ENCODE peak calls at places on chromosomes 5 and 9, in five cellular contexts. K, J, F, E and R are unnamed samples.
A peak's percentile ranks its signal among the peaks of the same experiment; 100 is the strongest.

GRCh38 chr5:153147891-153148623 is 342.4 kb upstream of the GRIA1 start:
- DNase-seq in K (peak; percentile 14), J (no peak), F (peak; percentile 20), E (no peak), R (peak; percentile 9)

GRCh38 chr9:88396836-88397577 is 8.8 kb downstream of the SPIN1 start:
- DNase-seq in K (no peak), J (no peak), F (no peak), E (no peak), R (no peak)

GRCh38 chr5:178182158-178182876 is 4.9 kb downstream of the GMCL2 start:
- DNase-seq in K (peak; percentile 44), J (no peak), F (no peak), E (no peak), R (no peak)

GRCh38 chr5:59745422-59745863 is 148.1 kb downstream of the PDE4D start:
- DNase-seq in K (no peak), J (no peak), F (peak; percentile 91), E (no peak), R (no peak)

GRCh38 chr5:1325191-1325741 is 19.6 kb downstream of the CLPTM1L start:
- DNase-seq in K (no peak), J (peak; percentile 26), F (no peak), E (no peak), R (no peak)

GRCh38 chr5:169647566-169647965 is 10.5 kb downstream of the DOCK2 start:
- DNase-seq in K (no peak), J (no peak), F (no peak), E (no peak), R (no peak)

GRCh38 chr5:65047225-65047624 is 278.5 kb downstream of the CWC27 start:
- DNase-seq in K (no peak), J (no peak), F (no peak), E (no peak), R (no peak)

GRCh38 chr5:757931-758697 is 26.4 kb downstream of the ZDHHC11B start:
- DNase-seq in K (peak; percentile 69), J (peak; percentile 58), F (no peak), E (peak; percentile 67), R (peak; percentile 11)

GRCh38 chr9:116073826-116074225 is 79.8 kb upstream of the PAPPA start:
- DNase-seq in K (no peak), J (peak; percentile 39), F (peak; percentile 16), E (no peak), R (no peak)

GRCh38 chr5:164504141-164504772 is 998.8 kb downstream of the MAT2B start:
- DNase-seq in K (peak; percentile 55), J (no peak), F (peak; percentile 30), E (peak; percentile 50), R (peak; percentile 24)

GRCh38 chr5:142674438-142675210 is 11.3 kb downstream of the FGF1 start:
- DNase-seq in K (no peak), J (no peak), F (peak; percentile 77), E (no peak), R (no peak)

GRCh38 chr9:88215181-88216131 is 77.2 kb upstream of the SPATA31C2 start:
- DNase-seq in K (no peak), J (no peak), F (no peak), E (no peak), R (no peak)

GRCh38 chr5:125384071-125384470 is 637.6 kb upstream of the ZNF608 start:
- DNase-seq in K (no peak), J (no peak), F (no peak), E (no peak), R (no peak)

GRCh38 chr9:129697956-129698757 is 32.7 kb downstream of the PRRX2 start:
- DNase-seq in K (no peak), J (no peak), F (no peak), E (no peak), R (no peak)

DNA sequence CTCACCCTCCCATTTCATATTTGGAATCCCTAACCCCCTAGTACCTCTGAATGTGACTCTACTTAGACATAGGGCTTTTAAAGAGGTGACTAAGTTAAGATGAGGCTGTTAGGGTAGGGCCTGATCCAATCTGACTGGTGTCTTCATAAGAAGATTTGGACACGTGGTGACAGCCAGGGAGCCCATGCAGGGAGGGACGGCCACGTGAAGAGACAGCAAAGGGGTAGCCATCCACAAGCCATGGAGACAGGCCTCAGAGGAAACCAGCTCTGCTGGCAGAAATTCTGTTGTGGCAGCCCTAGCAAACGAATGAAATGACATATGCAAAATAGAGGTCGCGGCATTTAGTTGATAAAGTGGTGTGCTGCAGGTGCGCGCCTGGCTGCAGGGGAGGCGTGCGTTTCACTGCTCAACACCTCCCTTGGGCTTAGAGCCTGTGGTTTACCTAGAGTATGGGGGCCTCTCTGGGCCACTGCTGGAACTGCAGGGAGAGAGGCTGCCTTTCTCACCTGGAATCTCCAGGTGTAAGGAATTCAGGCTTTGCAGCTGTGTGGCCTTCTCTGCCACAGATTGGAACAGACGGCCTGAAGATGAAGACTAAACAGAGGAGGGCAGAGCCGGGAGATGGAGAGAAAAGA is 7.1 kb upstream of the AFAP1L1 start:
- DNase-seq in K (peak; percentile 38), J (no peak), F (no peak), E (no peak), R (peak; percentile 54)
- TF ChIP-seq CTCF in K (peak; percentile 58), J (peak; percentile 31), F (peak; percentile 69), E (peak; percentile 69), R (peak; percentile 83)

DNA sequence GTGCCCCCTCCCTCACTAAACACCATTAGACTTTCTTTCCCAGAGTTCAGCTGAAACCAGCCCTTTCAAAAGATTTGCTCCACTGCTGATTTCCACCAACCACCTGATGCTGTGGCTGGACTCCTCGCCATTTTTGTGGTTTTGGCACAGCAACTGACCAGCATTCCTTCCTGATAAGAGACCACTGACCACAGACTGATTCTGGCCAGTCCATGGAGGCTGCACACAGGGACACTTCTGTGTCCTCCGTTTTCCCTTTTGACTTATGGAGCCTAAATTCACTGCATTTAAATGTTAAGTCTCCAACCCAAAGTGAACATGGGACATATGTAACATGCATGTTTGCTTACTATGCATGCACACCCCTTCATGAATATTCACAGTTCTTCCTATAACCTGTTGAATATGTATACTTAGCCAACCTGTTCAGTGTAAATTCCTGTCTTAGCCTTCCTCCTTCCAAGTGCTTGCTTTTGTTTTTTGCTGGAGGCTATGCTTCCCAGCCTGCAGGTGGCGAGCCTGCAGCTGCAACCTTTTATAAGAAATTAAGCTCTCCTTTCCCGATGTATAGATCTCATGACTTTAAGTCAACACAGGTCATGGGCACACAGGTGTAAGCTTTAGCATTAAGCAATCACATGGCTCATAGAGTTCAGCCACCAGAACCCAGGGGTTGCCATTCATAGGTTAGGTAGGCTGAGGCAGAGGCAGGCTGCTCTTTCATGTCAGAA is 78.7 kb downstream of the ACTL7B start:
- DNase-seq in K (no peak), J (no peak), F (peak; percentile 87), E (no peak), R (no peak)
- TF ChIP-seq CTCF in K (peak; percentile 24), J (no peak), F (peak; percentile 54), E (no peak), R (peak; percentile 43)

DNA sequence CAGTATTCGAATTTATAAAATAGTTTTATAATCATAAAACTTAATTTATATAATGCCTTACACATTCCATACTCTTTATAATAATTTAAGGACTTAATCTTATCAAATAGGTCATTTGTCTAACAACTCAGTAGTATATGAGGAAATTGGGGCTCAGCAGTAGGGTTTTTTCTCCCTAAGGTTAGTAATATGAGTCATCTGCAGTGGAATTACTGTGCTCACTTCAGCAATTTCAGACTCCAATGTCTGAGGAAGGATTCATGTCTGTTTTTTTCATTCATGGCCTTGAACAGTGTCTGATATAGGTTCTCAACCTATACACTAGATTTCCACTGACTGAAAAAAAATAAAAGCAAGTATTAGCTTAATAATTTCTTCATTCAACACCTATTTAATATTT is 7.4 kb downstream of the DMRTA1 start:
- DNase-seq in K (no peak), J (no peak), F (no peak), E (no peak), R (no peak)
- TF ChIP-seq CTCF in K (no peak), J (no peak), F (no peak), E (no peak), R (no peak)

GRCh38 chr5:86460519-86460918 is 157.2 kb upstream of the COX7C start:
- DNase-seq in K (no peak), J (no peak), F (no peak), E (no peak), R (no peak)

GRCh38 chr5:86465052-86465838 is 152.5 kb upstream of the COX7C start:
- DNase-seq in K (no peak), J (no peak), F (no peak), E (no peak), R (no peak)

GRCh38 chr5:86461169-86461956 is 156.4 kb upstream of the COX7C start:
- DNase-seq in K (no peak), J (no peak), F (no peak), E (no peak), R (no peak)

DNA sequence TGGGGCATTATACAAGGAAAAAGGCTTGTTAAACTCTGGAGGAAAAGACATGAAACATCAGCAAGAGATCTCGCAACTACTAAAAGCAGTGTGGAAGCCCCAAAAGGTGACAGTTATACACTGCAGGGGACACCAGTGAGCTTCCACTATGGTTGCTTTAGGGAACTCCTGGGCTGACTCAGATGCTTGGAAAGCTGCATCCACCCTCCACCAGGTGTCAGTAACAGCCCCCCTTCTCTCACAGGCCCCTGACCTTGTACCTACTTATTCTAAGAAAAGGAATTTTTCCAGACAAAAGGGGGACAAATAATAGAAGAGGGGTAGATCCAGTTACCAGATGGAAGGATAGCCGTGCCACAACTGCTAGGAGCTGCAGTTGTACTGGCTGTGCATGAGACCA is 154.4 kb upstream of the COX7C start:
- DNase-seq in K (no peak), J (no peak), F (no peak), E (no peak), R (no peak)
- TF ChIP-seq CTCF in K (no peak), J (no peak), F (peak; percentile 16), E (no peak), R (peak; percentile 9)

GRCh38 chr5:71573611-71574010 is 13.5 kb upstream of the MCCC2 start:
- DNase-seq in K (no peak), J (no peak), F (no peak), E (no peak), R (no peak)
- TF ChIP-seq CTCF in K (no peak), J (no peak), F (no peak), E (no peak), R (no peak)

DNA sequence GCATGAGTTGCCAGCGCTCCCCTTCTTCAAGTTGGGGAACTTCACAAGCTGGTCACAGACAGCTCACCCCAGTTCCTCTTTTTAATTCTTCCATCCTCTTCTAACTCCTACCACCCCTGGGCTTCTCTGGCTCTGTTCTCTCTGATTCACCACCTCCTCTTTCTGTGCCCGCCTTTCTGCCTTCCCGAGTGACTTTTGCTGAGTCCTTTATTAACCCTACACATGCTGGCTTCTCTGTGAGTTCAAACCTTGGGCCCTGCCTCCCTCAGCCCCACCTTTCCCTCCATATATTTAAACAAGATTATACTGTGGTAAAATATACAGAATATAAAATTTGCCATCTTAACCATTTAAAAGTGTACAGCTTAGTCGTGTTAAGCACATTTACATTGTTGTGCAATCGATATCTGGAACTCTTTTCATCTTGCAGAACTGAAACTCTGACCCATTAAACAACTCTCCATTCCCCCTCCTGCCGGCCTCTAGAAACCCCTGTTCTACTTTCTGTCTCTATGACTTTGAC is 32.0 kb downstream of the SLC46A2 start:
- DNase-seq in K (no peak), J (peak; percentile 51), F (no peak), E (no peak), R (no peak)
- TF ChIP-seq CTCF in K (no peak), J (no peak), F (no peak), E (no peak), R (no peak)

GRCh38 chr9:90547896-90548295 is 94.7 kb downstream of the DIRAS2 start:
- DNase-seq in K (no peak), J (no peak), F (no peak), E (no peak), R (no peak)
- TF ChIP-seq CTCF in K (no peak), J (no peak), F (no peak), E (no peak), R (no peak)